ENCODE peak calls at places on chromosomes 1 and 21, in six cellular contexts. B, K, R, I, T and E are unnamed samples.

GRCh38 chr1:84156210-84156621 is 12.1 kb downstream of the PRKACB start:
- DNase-seq in B (no peak), K (no peak), R (no peak), I (no peak), T (no peak), E (no peak)

GRCh38 chr1:19934336-19934735 is 10.9 kb upstream of the PLA2G2E start:
- DNase-seq in B (no peak), K (no peak), R (no peak), I (no peak), T (no peak), E (no peak)

GRCh38 chr1:108703939-108704338 is 8.8 kb upstream of the FNDC7 start:
- DNase-seq in B (no peak), K (no peak), R (no peak), I (no peak), T (peak; percentile 42), E (peak; percentile 20)

GRCh38 chr1:198903203-198903602 is 264.4 kb downstream of the PTPRC start:
- DNase-seq in B (no peak), K (peak; percentile 15), R (no peak), I (no peak), T (no peak), E (no peak)

GRCh38 chr1:160293020-160293968 is 8.4 kb upstream of the PEX19 start:
- DNase-seq in B (no peak), K (no peak), R (no peak), I (no peak), T (no peak), E (no peak)

GRCh38 chr21:41681336-41681801 is 85.5 kb downstream of the RIPK4 start:
- DNase-seq in B (no peak), K (no peak), R (no peak), I (no peak), T (no peak), E (no peak)

GRCh38 chr1:26788515-26788785 is 700 bp downstream of the PIGV start:
- DNase-seq in B (no peak), K (no peak), R (no peak), I (no peak), T (no peak), E (no peak)

GRCh38 chr1:166925791-166926483 is 49.4 kb downstream of the ILDR2 start:
- DNase-seq in B (no peak), K (peak; percentile 65), R (no peak), I (no peak), T (no peak), E (no peak)

GRCh38 chr21:30408782-30409494 is 13.1 kb downstream of the KRTAP13-1 start:
- DNase-seq in B (no peak), K (peak; percentile 83), R (no peak), I (no peak), T (no peak), E (no peak)

GRCh38 chr1:52680353-52680752 is 17.8 kb downstream of the COA7 start:
- DNase-seq in B (no peak), K (no peak), R (no peak), I (no peak), T (no peak), E (no peak)

GRCh38 chr1:52678961-52679897 is 18.9 kb downstream of the COA7 start:
- DNase-seq in B (no peak), K (no peak), R (no peak), I (no peak), T (no peak), E (no peak)

GRCh38 chr1:52686830-52687229 is 11.3 kb downstream of the COA7 start:
- DNase-seq in B (no peak), K (no peak), R (no peak), I (no peak), T (no peak), E (no peak)

GRCh38 chr1:52684545-52684944 is 13.6 kb downstream of the COA7 start:
- DNase-seq in B (no peak), K (no peak), R (no peak), I (no peak), T (no peak), E (no peak)

GRCh38 chr1:52683367-52683940 is 14.7 kb downstream of the COA7 start:
- DNase-seq in B (no peak), K (no peak), R (no peak), I (no peak), T (no peak), E (no peak)
- H3K27ac ChIP-seq in B (no peak overlapping the region), K (no peak overlapping the region), R (no peak overlapping the region), I (no peak overlapping the region), T (no peak overlapping the region), E (no peak overlapping the region)

GRCh38 chr1:94327001-94327685 is 89.8 kb upstream of the ARHGAP29 start:
- DNase-seq in B (no peak), K (peak; percentile 73), R (peak; percentile 86), I (no peak), T (no peak), E (no peak)

GRCh38 chr1:94324168-94324544 is 86.8 kb upstream of the ARHGAP29 start:
- DNase-seq in B (no peak), K (no peak), R (no peak), I (no peak), T (no peak), E (no peak)

GRCh38 chr1:94326329-94326728 is 88.9 kb upstream of the ARHGAP29 start:
- DNase-seq in B (no peak), K (peak; percentile 42), R (no peak), I (no peak), T (no peak), E (no peak)

GRCh38 chr1:94323311-94324167 is 86.2 kb upstream of the ARHGAP29 start:
- DNase-seq in B (no peak), K (no peak), R (no peak), I (no peak), T (no peak), E (no peak)

GRCh38 chr1:94325379-94326302 is 88.3 kb upstream of the ARHGAP29 start:
- DNase-seq in B (no peak), K (no peak), R (no peak), I (no peak), T (no peak), E (no peak)
- H3K4me3 ChIP-seq in B (no peak overlapping the region), K (no peak overlapping the region), R (no peak overlapping the region), I (no peak overlapping the region), T (no peak overlapping the region), E (no peak overlapping the region)

DNA sequence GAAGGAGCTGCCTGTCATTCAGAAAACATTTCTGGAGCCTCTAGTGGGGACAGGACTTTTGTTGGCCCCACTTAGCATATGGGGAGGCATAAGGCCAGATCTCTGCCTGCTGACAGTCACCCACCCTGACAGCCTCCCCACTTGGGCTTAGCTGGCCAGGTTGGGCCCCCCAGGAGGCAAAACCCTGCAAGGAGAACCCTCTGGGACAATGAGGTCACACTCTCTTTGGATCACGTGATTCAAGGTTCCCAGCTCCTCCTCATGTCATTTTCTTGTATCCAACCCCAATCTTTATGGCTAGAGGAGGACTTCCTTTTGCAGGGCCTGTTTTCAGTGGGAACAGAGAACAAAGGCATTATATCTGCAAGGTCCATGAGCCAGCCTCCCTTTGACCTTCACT is 60.0 kb downstream of the NAV1 start:
- DNase-seq in B (no peak), K (no peak), R (no peak), I (no peak), T (no peak), E (no peak)
- H3K4me1 ChIP-seq in B (peaks cover 7% of the 10 kb centered on the region), K (no peaks in the 10 kb centered on the region), R (peaks cover 4% of the 10 kb centered on the region), I (no peaks in the 10 kb centered on the region), T (no peaks in the 10 kb centered on the region), E (no peaks in the 10 kb centered on the region)

GRCh38 chr1:66335125-66335524 is 198.8 kb upstream of the SGIP1 start:
- DNase-seq in B (no peak), K (no peak), R (no peak), I (no peak), T (no peak), E (no peak)

GRCh38 chr1:66334311-66334710 is 199.6 kb upstream of the SGIP1 start:
- DNase-seq in B (no peak), K (no peak), R (no peak), I (no peak), T (no peak), E (no peak)

GRCh38 chr1:66336641-66336991 is 197.3 kb upstream of the SGIP1 start:
- DNase-seq in B (no peak), K (no peak), R (no peak), I (no peak), T (no peak), E (no peak)

GRCh38 chr1:66337249-66337648 is 196.7 kb upstream of the SGIP1 start:
- DNase-seq in B (no peak), K (no peak), R (no peak), I (no peak), T (no peak), E (no peak)

DNA sequence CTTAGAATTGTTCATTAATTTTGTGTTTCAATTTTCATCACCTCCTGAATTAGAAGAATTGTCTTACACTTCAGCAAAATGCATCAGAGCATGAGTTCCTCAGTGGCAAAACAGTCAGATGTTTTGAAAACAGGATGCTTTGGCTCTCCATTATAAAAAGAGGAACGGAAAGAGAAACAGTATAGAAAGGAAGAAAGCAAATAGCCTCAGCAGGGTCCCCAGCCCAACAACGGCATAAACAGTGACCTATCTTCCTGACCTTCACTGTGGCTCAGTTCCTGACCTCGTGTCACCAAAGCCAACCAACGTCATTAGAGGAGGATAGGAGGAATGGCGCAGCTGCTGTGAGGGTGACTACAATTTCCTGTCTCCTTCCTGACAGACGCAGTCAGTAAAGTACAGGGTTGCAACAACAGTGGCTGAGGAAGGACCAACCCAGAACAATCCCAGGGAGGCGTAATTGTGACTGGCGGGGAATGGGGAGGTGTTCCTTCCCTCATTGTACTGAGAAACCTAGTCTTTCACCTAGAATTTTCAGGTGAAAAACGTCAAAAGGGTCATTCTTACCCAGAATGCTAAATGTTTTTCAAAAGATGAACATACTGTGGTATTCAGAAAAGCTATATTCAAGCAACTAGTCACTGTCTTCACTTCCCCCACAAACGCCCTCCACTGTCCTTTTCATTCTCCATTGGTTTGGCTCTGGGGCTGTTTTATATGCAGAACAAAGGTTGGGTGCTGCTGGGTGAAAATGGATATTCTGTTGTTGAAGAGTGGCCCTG is 197.9 kb upstream of the SGIP1 start:
- DNase-seq in B (peak; percentile 55), K (no peak), R (peak; percentile 75), I (peak; percentile 97), T (peak; percentile 82), E (peak; percentile 77)
- H3K27ac ChIP-seq in B (peak overlapping the region; percentile 23), K (no peak overlapping the region), R (peak overlapping the region; percentile 78), I (peak overlapping the region; percentile 93), T (peak overlapping the region; percentile 95), E (peak overlapping the region; percentile 93)

DNA sequence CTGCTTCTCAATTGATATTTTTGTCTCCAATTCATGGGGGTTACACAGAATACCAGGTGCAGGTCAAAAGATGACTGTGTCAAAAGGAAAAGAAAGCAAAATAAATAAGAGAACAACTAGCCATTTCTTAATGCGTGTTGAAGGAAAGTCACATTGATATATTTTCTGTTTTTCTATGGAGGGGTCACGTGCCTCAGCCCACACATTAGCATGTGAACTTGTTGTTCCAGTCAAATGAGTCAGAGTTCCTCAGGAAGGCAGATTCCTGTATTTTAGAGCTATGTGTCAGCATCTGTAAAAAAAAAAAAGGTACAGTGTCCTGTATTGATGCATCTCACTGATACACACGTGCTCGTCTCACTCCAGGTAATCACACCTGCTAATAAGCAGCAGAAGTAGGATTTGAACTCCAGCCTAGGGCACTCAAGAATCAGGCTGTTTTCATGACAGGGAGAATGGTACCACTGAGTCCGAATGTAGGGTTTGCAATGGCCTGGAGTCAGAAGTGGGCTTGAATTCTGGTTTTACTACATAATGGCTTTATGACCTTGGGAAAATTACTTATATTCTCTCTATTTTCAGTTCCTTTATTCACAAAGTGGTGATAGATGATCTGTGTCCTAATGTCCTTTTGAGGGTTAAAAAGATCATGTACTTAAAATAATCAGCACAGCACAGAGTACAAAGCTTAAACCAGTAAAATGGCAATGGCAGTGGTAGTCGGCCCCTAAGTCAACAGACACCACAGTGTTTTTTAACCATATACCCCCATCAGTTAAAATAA is 63.9 kb upstream of the HOOK1 start:
- DNase-seq in B (peak; percentile 46), K (no peak), R (no peak), I (no peak), T (no peak), E (no peak)
- H3K4me3 ChIP-seq in B (no peak overlapping the region), K (no peak overlapping the region), R (no peak overlapping the region), I (no peak overlapping the region), T (no peak overlapping the region), E (no peak overlapping the region)